ENCODE peak calls at places on chromosomes 13 and 19, in eight cellular contexts. Z is thyroid gland, C is heart right ventricle, U is astrocyte, T is kidney, V is mammary epithelial cell, B is lower leg skin, X is breast epithelium. N is an unnamed sample.

GRCh38 chr13:73708393-73708985 is 425.7 kb downstream of the KLF12 start:
- DNase-seq in V (peak), Z (peak), T (no peak), U (peak), C (no peak), B (peak), X (peak), N (peak)

GRCh38 chr19:28472843-28473242 is 740.1 kb downstream of the UQCRFS1 start:
- DNase-seq in C (peak), U (no peak), V (no peak), T (no peak), X (no peak), B (peak), Z (no peak), N (peak)

GRCh38 chr13:97948041-97948440 is 5.4 kb upstream of the IPO5 start:
- DNase-seq in X (no peak), C (no peak), B (no peak), U (no peak), Z (no peak), T (no peak), V (peak), N (no peak)

GRCh38 chr13:106496072-106496997 is 39.1 kb downstream of the EFNB2 start:
- DNase-seq in T (no peak), X (no peak), B (no peak), U (no peak), Z (peak), V (no peak), C (no peak), N (no peak)

GRCh38 chr13:20882206-20882605 is 20.3 kb downstream of the XPO4 start:
- DNase-seq in X (no peak), U (peak), C (no peak), Z (no peak), T (no peak), V (peak), B (no peak), N (peak)

GRCh38 chr13:29551214-29551613 is 44.3 kb downstream of the SLC7A1 start:
- DNase-seq in U (no peak), Z (no peak), B (no peak), V (no peak), X (no peak), T (no peak), C (no peak), N (no peak)

GRCh38 chr19:5826531-5827341 is 12.8 kb downstream of the FUT6 start:
- DNase-seq in C (peak), U (no peak), V (no peak), B (no peak), X (peak), T (peak), Z (peak), N (peak)

GRCh38 chr13:92433386-92433785 is 793.2 kb upstream of the GPC6 start:
- DNase-seq in B (no peak), U (no peak), X (no peak), C (no peak), T (no peak), V (no peak), Z (no peak), N (no peak)

GRCh38 chr19:49362048-49362925 is at the start of gene TEAD2:
- DNase-seq in X (peak), B (no peak), C (peak), T (peak), U (peak), V (peak), Z (peak), N (peak)

GRCh38 chr13:69565334-69565733 is 542.3 kb upstream of the ATXN8OS start:
- DNase-seq in X (no peak), V (peak), Z (no peak), T (no peak), U (peak), C (no peak), B (no peak), N (no peak)

GRCh38 chr13:73993661-73994060 is 140.5 kb downstream of the KLF12 start:
- DNase-seq in T (no peak), X (no peak), U (no peak), C (no peak), Z (no peak), V (no peak), B (no peak), N (no peak)

GRCh38 chr13:47484564-47484963 is 516.5 kb downstream of the SUCLA2 start:
- DNase-seq in C (no peak), Z (no peak), V (peak), B (no peak), U (peak), T (no peak), X (no peak), N (peak)

GRCh38 chr13:100789481-100789880 is 114.9 kb upstream of the TMTC4 start:
- DNase-seq in C (no peak), X (no peak), B (no peak), V (peak), T (no peak), Z (peak), U (peak), N (peak)

GRCh38 chr13:45575830-45576180 is 39.7 kb downstream of the ERICH6B start:
- DNase-seq in B (no peak), V (no peak), C (no peak), Z (no peak), U (no peak), X (no peak), T (no peak), N (no peak)

GRCh38 chr19:7533281-7533819 is 2.2 kb upstream of the PNPLA6 start:
- DNase-seq in T (peak), V (no peak), B (peak), U (no peak), C (peak), Z (peak), X (peak), N (peak)

GRCh38 chr13:113771709-113772331 is 12.8 kb downstream of the TMEM255B start:
- DNase-seq in V (peak), X (no peak), U (no peak), C (no peak), T (no peak), B (no peak), Z (no peak), N (no peak)

GRCh38 chr19:39542198-39542597 is 2.2 kb upstream of the EID2 start:
- DNase-seq in X (no peak), C (no peak), Z (no peak), U (no peak), B (no peak), T (no peak), V (no peak), N (no peak)

GRCh38 chr19:39543477-39543857 is 3.5 kb upstream of the EID2 start:
- DNase-seq in V (peak), C (no peak), B (no peak), T (no peak), X (no peak), U (no peak), Z (no peak), N (no peak)

GRCh38 chr19:39539165-39539518 is 819 bp downstream of the EID2 start:
- DNase-seq in X (no peak), Z (no peak), B (no peak), U (peak), T (no peak), C (no peak), V (peak), N (peak)

GRCh38 chr19:39540333-39540673 is 342 bp upstream of the EID2 start:
- DNase-seq in B (no peak), V (no peak), C (no peak), X (no peak), Z (no peak), T (no peak), U (no peak), N (no peak)

GRCh38 chr19:39539519-39540332 is at the start of gene EID2:
- DNase-seq in C (peak), U (peak), V (peak), Z (peak), B (peak), X (peak), T (peak), N (peak)
- H3K4me3 ChIP-seq in C (peak), U (peak), V (peak), Z (peak), B (peak), X (peak), T (peak), N (peak)

GRCh38 chr19:31354316-31354715 is 5.1 kb upstream of the TSHZ3 start:
- DNase-seq in Z (no peak), U (no peak), C (no peak), B (no peak), V (no peak), X (no peak), T (no peak), N (no peak)

GRCh38 chr19:31354919-31355318 is 5.7 kb upstream of the TSHZ3 start:
- DNase-seq in C (no peak), T (no peak), V (no peak), B (no peak), X (no peak), U (no peak), Z (no peak), N (no peak)

GRCh38 chr19:31357315-31357673 is 8.1 kb upstream of the TSHZ3 start:
- DNase-seq in Z (no peak), C (no peak), T (no peak), B (no peak), X (no peak), U (no peak), V (no peak), N (no peak)

GRCh38 chr19:31355330-31356289 is 6.4 kb upstream of the TSHZ3 start:
- DNase-seq in X (no peak), B (no peak), C (no peak), Z (no peak), V (no peak), U (no peak), T (no peak), N (no peak)

GRCh38 chr19:31356587-31357314 is 7.5 kb upstream of the TSHZ3 start:
- DNase-seq in T (no peak), C (peak), X (no peak), U (no peak), Z (peak), B (no peak), V (no peak), N (no peak)
- TF ChIP-seq CTCF in T (peak), C (peak), X (no peak), U (no peak), Z (peak), B (no peak), V (peak), N (no peak)

GRCh38 chr19:45782820-45783785 is 813 bp upstream of the DMPK start:
- DNase-seq in C (peak), B (no peak), U (peak), V (peak), Z (no peak), T (peak), X (peak), N (peak)
- H3K4me3 ChIP-seq in C (peak), B (no peak), U (no peak), V (no peak), Z (no peak), T (no peak), X (peak), N (peak)

DNA sequence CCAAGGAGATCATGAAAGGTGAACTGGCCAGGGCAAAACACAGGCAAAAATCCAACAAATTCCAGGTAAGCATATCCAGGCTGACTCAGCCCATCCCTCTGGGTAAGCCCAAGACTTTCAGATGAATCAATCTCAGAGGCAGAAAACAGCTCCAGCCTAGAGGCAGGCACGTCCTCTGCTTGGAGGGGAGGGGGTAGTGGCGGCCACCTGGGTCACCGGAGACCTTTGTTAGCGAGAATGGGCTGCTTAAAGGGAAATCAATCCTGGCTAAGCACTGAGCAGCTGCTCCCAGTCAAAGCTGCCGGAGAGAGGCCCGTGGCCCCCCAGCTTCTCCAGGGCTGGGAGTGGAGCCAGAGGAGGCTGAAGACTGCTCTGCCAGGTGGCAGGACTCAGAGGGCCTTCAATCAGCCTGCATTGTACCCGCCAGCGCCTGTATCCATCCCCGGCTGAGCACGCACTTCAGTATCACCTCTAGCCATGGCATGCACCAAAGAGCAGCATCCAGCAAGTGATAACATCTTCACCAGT is 48.2 kb downstream of the PIN1 start:
- DNase-seq in X (no peak), Z (no peak), C (no peak), T (no peak), U (no peak), V (peak), B (peak), N (no peak)
- TF ChIP-seq CTCF in X (no peak), Z (no peak), C (no peak), T (no peak), U (no peak), V (no peak), B (no peak), N (no peak)